ENCODE peak calls at places on chromosome 5, in five cellular contexts. W is heart left ventricle; R is activated naive CD8-positive, alpha-beta T cell treated with anti-CD3 and anti-CD28 coated beads for 36 hours; H is activated CD8-positive, alpha-beta memory T cell treated with anti-CD3 and anti-CD28 coated beads for 24 hours; I is prostate gland. Y is an unnamed sample.

GRCh38 chr5:40569549-40570270 is 110.0 kb upstream of the PTGER4 start:
- DNase-seq in W (no peak), H (no peak), I (no peak), R (no peak), Y (no peak)

GRCh38 chr5:168712280-168712924 is 133.2 kb upstream of the PANK3 start:
- DNase-seq in W (peak; percentile 33), H (no peak), I (no peak), R (no peak), Y (no peak)

GRCh38 chr5:9920696-9921095 is 290.5 kb upstream of the TAS2R1 start:
- DNase-seq in I (no peak), H (no peak), R (no peak), W (no peak), Y (no peak)

GRCh38 chr5:141534492-141535213 is 45.8 kb downstream of the PCDHGC5 start:
- DNase-seq in H (no peak), I (no peak), W (no peak), R (no peak), Y (no peak)

GRCh38 chr5:1652873-1653707 is 129.3 kb upstream of the LPCAT1 start:
- DNase-seq in R (no peak), I (no peak), H (peak; percentile 70), W (no peak), Y (no peak)

GRCh38 chr5:98816574-98817222 is 43.2 kb downstream of the RGMB start:
- DNase-seq in R (no peak), H (no peak), W (no peak), I (no peak), Y (no peak)

GRCh38 chr5:127192836-127193341 is 97.7 kb upstream of the MEGF10 start:
- DNase-seq in R (no peak), I (no peak), H (no peak), W (no peak), Y (no peak)

GRCh38 chr5:44300551-44300950 is 88.7 kb downstream of the FGF10 start:
- DNase-seq in R (no peak), W (no peak), I (no peak), H (no peak), Y (no peak)

GRCh38 chr5:10133830-10134229 is 115.9 kb downstream of the ATPSCKMT start:
- DNase-seq in R (no peak), H (no peak), W (no peak), I (no peak), Y (no peak)

GRCh38 chr5:136232316-136232715 is 39.4 kb upstream of the SMIM32 start:
- DNase-seq in H (no peak), W (no peak), I (no peak), R (no peak), Y (no peak)

GRCh38 chr5:108735790-108736189 is 11.9 kb upstream of the FER start:
- DNase-seq in H (no peak), I (no peak), W (no peak), R (no peak), Y (no peak)

GRCh38 chr5:134536876-134537275 is 11.4 kb downstream of the JADE2 start:
- DNase-seq in I (no peak), W (no peak), H (no peak), R (no peak), Y (no peak)

GRCh38 chr5:76402251-76402879 is 720 bp upstream of the IQGAP2 start:
- DNase-seq in I (peak; percentile 28), R (peak; percentile 75), W (peak; percentile 50), H (peak; percentile 86), Y (peak; percentile 54)

GRCh38 chr5:83220331-83220730 is 143.0 kb downstream of the XRCC4 start:
- DNase-seq in I (no peak), W (no peak), R (no peak), H (no peak), Y (no peak)

GRCh38 chr5:114830114-114830513 is 339.6 kb downstream of the TRIM36 start:
- DNase-seq in R (no peak), I (no peak), W (no peak), H (no peak), Y (no peak)

GRCh38 chr5:114361724-114362196 is at the start of gene KCNN2:
- DNase-seq in R (peak; percentile 8), I (peak; percentile 88), W (peak; percentile 90), H (no peak), Y (no peak)

GRCh38 chr5:178116406-178116885 is 3.1 kb downstream of the N4BP3 start:
- DNase-seq in H (peak; percentile 86), I (no peak), W (no peak), R (peak; percentile 81), Y (no peak)

GRCh38 chr5:98330871-98331270 is 442.6 kb upstream of the RGMB start:
- DNase-seq in H (no peak), I (no peak), W (no peak), R (no peak), Y (no peak)

GRCh38 chr5:78547731-78548189 is 100.8 kb downstream of the LHFPL2 start:
- DNase-seq in R (no peak), W (peak; percentile 93), H (no peak), I (no peak), Y (no peak)

Y was measured in stimulated activated CD4-positive, alpha-beta T cell treated with anti-CD3 and anti-CD28 coated beads, TNF-alpha, amount 100 ng/mL, for 24 hours.